ENCODE peak calls at places on chromosomes 11 and 22, in five cellular contexts. Z is stimulated activated CD4-positive, alpha-beta T cell treated with anti-CD3 and anti-CD28 coated beads, TNF-alpha, amount 100 ng/mL, for 4 hours; J is body of pancreas; W is AG04450; G is tibial nerve. P is an unnamed sample.

GRCh38 chr11:6249822-6250555 is 9.6 kb upstream of the CCKBR start:
- DNase-seq in Z (no peak), J (peak), W (peak), G (no peak), P (peak)

GRCh38 chr11:116707250-116707649 is 65.5 kb downstream of the BUD13 start:
- DNase-seq in Z (no peak), J (peak), W (no peak), G (no peak), P (no peak)

GRCh38 chr11:11265320-11265719 is 87.7 kb downstream of the CSNK2A3 start:
- DNase-seq in Z (no peak), J (no peak), W (no peak), G (no peak), P (no peak)

GRCh38 chr11:47565340-47566165 is at the start of gene PTPMT1:
- DNase-seq in Z (peak), J (peak), W (no peak), G (peak), P (peak)

GRCh38 chr11:8777907-8778767 is 95.5 kb downstream of the RPL27A start:
- DNase-seq in Z (no peak), J (peak), W (no peak), G (no peak), P (no peak)

GRCh38 chr11:123431619-123432018 is 1.6 kb downstream of the GRAMD1B start:
- DNase-seq in Z (no peak), J (no peak), W (no peak), G (no peak), P (no peak)

GRCh38 chr11:17156283-17156682 is 51.5 kb downstream of the PIK3C2A start:
- DNase-seq in Z (no peak), J (no peak), W (no peak), G (no peak), P (no peak)

GRCh38 chr11:57937431-57937830 is 86.2 kb upstream of the OR9Q1 start:
- DNase-seq in Z (no peak), J (no peak), W (no peak), G (no peak), P (no peak)

GRCh38 chr11:115869780-115870431 is 365.7 kb upstream of the CADM1 start:
- DNase-seq in Z (no peak), J (no peak), W (peak), G (no peak), P (no peak)

GRCh38 chr11:3203221-3204043 is 15.2 kb downstream of the MRGPRG start:
- DNase-seq in Z (no peak), J (peak), W (no peak), G (no peak), P (no peak)

GRCh38 chr22:42877158-42877557 is 20.1 kb upstream of the ARFGAP3 start:
- DNase-seq in Z (no peak), J (no peak), W (no peak), G (no peak), P (no peak)

GRCh38 chr11:27020736-27021135 is 19.9 kb upstream of the BBOX1 start:
- DNase-seq in Z (no peak), J (no peak), W (no peak), G (no peak), P (no peak)

GRCh38 chr11:93668171-93668570 is 6.7 kb downstream of the CEP295 start:
- DNase-seq in Z (no peak), J (no peak), W (no peak), G (no peak), P (no peak)

GRCh38 chr11:112128483-112129121 is 35.3 kb downstream of the IL18 start:
- DNase-seq in Z (no peak), J (peak), W (peak), G (peak), P (peak)

GRCh38 chr11:126857860-126858808 is 142.4 kb downstream of the KIRREL3 start:
- DNase-seq in Z (no peak), J (peak), W (no peak), G (no peak), P (no peak)

GRCh38 chr22:21009638-21010425 is 5.1 kb upstream of the P2RX6 start:
- DNase-seq in Z (no peak), J (peak), W (no peak), G (no peak), P (no peak)

GRCh38 chr11:34154059-34154875 is 48.8 kb downstream of the NAT10 start:
- DNase-seq in Z (no peak), J (no peak), W (no peak), G (no peak), P (no peak)

GRCh38 chr11:47233989-47234668 is 14.5 kb downstream of the ACP2 start:
- DNase-seq in Z (no peak), J (peak), W (no peak), G (no peak), P (no peak)

GRCh38 chr11:95516786-95517185 is 272.8 kb downstream of the FAM76B start:
- DNase-seq in Z (no peak), J (no peak), W (peak), G (no peak), P (no peak)

P was measured in anterior cingulate cortex.